ENCODE peak calls at places on chromosomes 11 and 22, in four cellular contexts. E, Y, N and T are unnamed samples.

GRCh38 chr11:60874421-60875365 is 7.4 kb downstream of the ZP1 start:
- DNase-seq in E (no peak), Y (no peak), N (peak; percentile 49), T (no peak)

GRCh38 chr11:129973068-129973467 is 29.6 kb downstream of the PRDM10 start:
- DNase-seq in E (peak; percentile 22), Y (no peak), N (no peak), T (no peak)

GRCh38 chr11:103525069-103525468 is 415.8 kb downstream of the DYNC2H1 start:
- DNase-seq in E (peak; percentile 17), Y (no peak), N (no peak), T (no peak)

GRCh38 chr11:63553759-63554158 is 9.4 kb downstream of the PLAAT2 start:
- DNase-seq in E (no peak), Y (no peak), N (peak; percentile 49), T (no peak)

GRCh38 chr11:88012456-88012855 is 162.8 kb downstream of the RAB38 start:
- DNase-seq in E (no peak), Y (no peak), N (no peak), T (no peak)

GRCh38 chr11:12961615-12962014 is 47.5 kb upstream of the RASSF10 start:
- DNase-seq in E (peak; percentile 11), Y (peak; percentile 22), N (no peak), T (no peak)

GRCh38 chr11:116970485-116971292 is 127.5 kb downstream of the SIK3 start:
- DNase-seq in E (peak; percentile 30), Y (no peak), N (no peak), T (no peak)

GRCh38 chr11:101987370-101987769 is 59.9 kb upstream of the CFAP300 start:
- DNase-seq in E (no peak), Y (no peak), N (no peak), T (no peak)

GRCh38 chr11:59754494-59754858 is 700 bp upstream of the STX3 start:
- DNase-seq in E (peak; percentile 42), Y (peak; percentile 39), N (no peak), T (no peak)

GRCh38 chr11:120642196-120642894 is 130.8 kb downstream of the GRIK4 start:
- DNase-seq in E (no peak), Y (no peak), N (no peak), T (no peak)

GRCh38 chr11:35234836-35235235 is 95.9 kb downstream of the CD44 start:
- DNase-seq in E (no peak), Y (no peak), N (no peak), T (no peak)

GRCh38 chr22:22891139-22891621 is 3.6 kb downstream of the IGLL5 start:
- DNase-seq in E (no peak), Y (no peak), N (no peak), T (no peak)

GRCh38 chr22:24304067-24304675 is 33.5 kb downstream of the SPECC1L start:
- DNase-seq in E (no peak), Y (no peak), N (no peak), T (no peak)

GRCh38 chr22:46528121-46528610 is 9.3 kb downstream of the CELSR1 start:
- DNase-seq in E (peak; percentile 76), Y (no peak), N (no peak), T (no peak)

GRCh38 chr22:41146573-41146972 is 54.2 kb downstream of the EP300 start:
- DNase-seq in E (no peak), Y (no peak), N (no peak), T (no peak)

GRCh38 chr11:15093432-15093831 is 20.0 kb downstream of the CALCB start:
- DNase-seq in E (no peak), Y (no peak), N (no peak), T (no peak)

GRCh38 chr22:45452565-45453449 is 39.3 kb downstream of the RIBC2 start:
- DNase-seq in E (no peak), Y (no peak), N (peak; percentile 38), T (no peak)

GRCh38 chr11:70140859-70141489 is 62.1 kb upstream of the FADD start:
- DNase-seq in E (no peak), Y (no peak), N (no peak), T (no peak)

GRCh38 chr11:89381094-89381493 is 110.1 kb downstream of the NOX4 start:
- DNase-seq in E (peak; percentile 4), Y (no peak), N (no peak), T (peak; percentile 57)

GRCh38 chr22:40855104-40855959 is 1.1 kb downstream of the ST13 start:
- DNase-seq in E (peak; percentile 51), Y (no peak), N (peak; percentile 53), T (no peak)

GRCh38 chr11:114175706-114176105 is 116.2 kb downstream of the ZBTB16 start:
- DNase-seq in E (no peak), Y (no peak), N (peak; percentile 56), T (peak; percentile 69)

GRCh38 chr22:50308597-50308935 is 1.1 kb upstream of the PLXNB2 start:
- DNase-seq in E (no peak), Y (no peak), N (peak; percentile 90), T (no peak)

GRCh38 chr11:101241160-101241795 is 111.7 kb upstream of the PGR start:
- DNase-seq in E (no peak), Y (no peak), N (no peak), T (no peak)

GRCh38 chr11:18720086-18720810 is 5.7 kb downstream of the IGSF22 start:
- DNase-seq in E (no peak), Y (no peak), N (peak; percentile 20), T (no peak)

GRCh38 chr11:61732705-61733104 is 19.7 kb upstream of the MYRF start:
- DNase-seq in E (no peak), Y (no peak), N (peak; percentile 84), T (no peak)

DNA sequence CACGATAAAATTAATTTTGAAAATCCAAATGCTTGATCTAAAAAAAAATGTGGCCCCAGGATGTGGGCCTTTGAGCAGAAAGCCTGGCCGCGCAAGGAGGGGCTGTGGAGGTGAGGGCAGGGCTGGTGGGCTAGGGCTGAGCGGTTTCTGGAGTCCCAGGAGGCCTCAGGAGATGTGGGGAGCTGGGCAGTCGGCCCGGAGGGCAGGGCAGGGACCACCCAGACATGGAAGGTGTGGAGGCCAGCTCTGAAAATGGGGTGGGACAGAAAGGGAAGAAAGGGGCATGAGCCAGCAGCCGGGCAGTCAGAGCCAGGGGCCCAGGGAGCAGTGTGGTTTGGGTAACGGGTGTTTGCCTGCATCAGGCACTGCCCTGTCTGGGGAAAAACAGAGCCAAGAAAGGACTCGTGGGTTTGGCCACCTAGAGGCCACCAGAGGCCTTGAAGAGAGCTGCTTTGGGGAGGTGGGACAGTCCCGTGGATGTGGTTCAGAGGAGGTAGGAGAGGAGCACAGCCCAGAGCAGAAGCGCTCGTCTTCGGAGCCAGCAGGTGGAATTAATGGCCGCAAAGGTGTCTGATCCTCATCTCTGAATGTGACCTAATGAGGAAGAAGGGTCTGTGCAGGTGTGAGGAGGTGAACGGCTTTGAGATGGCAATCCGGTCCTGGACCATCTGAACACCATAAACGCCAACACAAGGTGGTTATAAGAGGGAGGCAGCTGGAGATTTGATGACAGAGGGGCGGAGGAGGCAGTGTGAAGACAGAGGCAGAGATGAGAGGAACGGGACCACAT is 50.2 kb downstream of the IGF2 start:
- DNase-seq in E (no peak), Y (no peak), N (peak; percentile 48), T (peak; percentile 45)
- TF ChIP-seq CTCF in E (no peak), Y (no peak), N (no peak), T (no peak)

GRCh38 chr11:118263694-118264567 is at the start of gene MPZL2:
- DNase-seq in E (no peak), Y (no peak), N (no peak), T (no peak)

GRCh38 chr11:118263109-118263508 is 988 bp downstream of the MPZL2 start:
- DNase-seq in E (no peak), Y (no peak), N (no peak), T (no peak)

GRCh38 chr11:118259138-118259537 is 5.0 kb downstream of the MPZL2 start:
- DNase-seq in E (no peak), Y (no peak), N (no peak), T (no peak)

GRCh38 chr11:118260353-118260752 is 3.7 kb downstream of the MPZL2 start:
- DNase-seq in E (no peak), Y (no peak), N (no peak), T (no peak)

DNA sequence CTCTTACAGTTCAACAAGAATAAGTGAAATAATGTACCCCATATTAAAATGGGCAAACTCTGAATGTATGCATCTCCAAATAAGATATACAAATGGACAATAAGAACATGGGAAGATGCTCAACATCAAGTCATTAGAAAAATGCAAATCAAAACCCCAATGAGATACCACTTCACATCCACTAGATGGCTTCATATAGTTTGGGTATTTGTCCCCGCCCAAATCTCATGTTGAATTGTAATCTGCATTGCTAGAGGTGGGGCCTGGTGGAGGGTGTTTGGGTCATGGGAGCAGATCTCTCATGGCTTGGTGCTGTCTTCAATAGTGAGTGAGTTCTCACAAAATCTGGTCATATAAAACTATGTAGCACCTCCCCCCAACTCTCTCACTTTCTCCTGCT is 5.7 kb downstream of the MPZL2 start:
- DNase-seq in E (peak; percentile 39), Y (no peak), N (no peak), T (no peak)
- TF ChIP-seq CTCF in E (peak; percentile 49), Y (peak; percentile 35), N (no peak), T (peak; percentile 19)

DNA sequence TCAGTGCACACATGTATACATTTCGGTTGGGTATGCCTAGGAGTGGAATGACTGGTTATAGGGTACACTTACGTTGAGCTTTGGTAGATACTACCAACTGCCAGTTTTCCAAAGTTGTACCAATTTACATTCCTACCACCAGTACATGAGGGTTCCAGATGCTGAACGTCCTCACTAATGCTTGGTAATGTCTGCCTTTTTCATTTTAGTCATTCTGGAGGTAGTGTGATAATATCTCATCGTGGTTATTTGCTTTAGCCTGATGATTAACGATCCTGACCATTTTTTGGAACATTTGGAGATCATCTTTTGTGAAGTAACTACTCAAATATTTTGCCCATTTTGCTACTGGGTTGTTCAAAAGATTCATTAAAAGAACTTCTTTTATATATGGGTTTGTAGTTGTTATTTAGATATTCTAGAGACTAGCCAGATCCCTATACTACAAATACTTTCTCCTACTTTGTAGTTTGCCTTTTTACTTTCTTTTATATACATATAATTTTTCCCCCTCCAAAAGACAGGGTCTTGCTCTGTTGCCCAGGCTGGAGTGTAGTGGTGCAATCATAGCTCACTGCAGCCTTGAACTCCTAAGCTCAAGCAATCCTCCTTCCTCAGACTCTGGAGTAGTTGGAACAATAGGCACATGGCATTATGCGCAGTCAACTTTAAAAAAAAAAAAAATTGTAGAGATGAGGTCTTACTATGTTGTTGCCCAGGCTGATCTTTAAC is 62.1 kb downstream of the RBFOX2 start:
- DNase-seq in E (no peak), Y (no peak), N (no peak), T (no peak)
- TF ChIP-seq CTCF in E (no peak), Y (peak; percentile 57), N (no peak), T (no peak)

DNA sequence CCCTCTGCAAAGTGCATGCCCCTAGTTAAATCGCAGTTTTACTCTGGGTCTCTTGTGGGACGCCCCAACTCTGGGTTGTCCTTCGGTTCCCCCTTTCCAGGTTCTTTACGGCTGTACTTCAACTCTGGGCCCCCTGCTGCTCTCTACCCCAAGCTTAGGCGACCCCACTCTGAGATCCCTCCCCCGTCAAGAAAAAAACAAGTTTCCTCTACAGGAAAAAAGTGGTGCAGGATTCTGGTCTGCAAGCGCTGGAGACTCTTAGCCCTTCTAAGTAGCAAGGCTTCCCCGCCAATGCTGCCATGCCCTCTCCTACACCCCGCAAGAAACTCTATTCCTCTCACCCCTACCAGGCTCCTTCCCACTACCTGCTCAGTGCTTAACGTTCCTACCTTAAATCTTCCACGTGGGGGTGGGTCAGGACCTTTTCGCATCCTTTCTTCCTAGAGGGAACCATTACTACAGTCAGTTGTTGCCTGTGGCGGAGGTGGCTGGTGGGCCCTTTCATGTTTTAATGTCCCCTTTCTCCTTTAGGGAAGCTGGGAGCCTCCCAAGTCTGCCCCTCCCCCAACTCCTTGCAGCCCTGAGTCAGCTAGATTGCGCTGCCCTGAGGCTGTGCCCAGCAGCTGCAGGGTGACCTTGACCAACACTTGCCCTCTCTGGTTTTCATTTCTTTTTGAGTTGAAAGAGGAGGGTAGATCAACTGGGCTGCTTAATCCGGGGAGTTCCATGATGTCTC is 1.4 kb downstream of the NEFH start:
- DNase-seq in E (no peak), Y (no peak), N (no peak), T (no peak)
- TF ChIP-seq CTCF in E (no peak), Y (no peak), N (no peak), T (no peak)

GRCh38 chr22:37330200-37331033 is 48.1 kb downstream of the CYTH4 start:
- DNase-seq in E (peak; percentile 83), Y (peak; percentile 86), N (no peak), T (no peak)
- TF ChIP-seq CTCF in E (peak; percentile 54), Y (peak; percentile 30), N (no peak), T (no peak)